ENCODE peak calls at places on chromosome 2, in four cellular contexts. P is renal cortical epithelial cell, S is NCI-H1694 treated with DMSO at 0.1 percent for 48 hours, L is hypothalamus. R is an unnamed sample.

GRCh38 chr2:100413586-100413985 is 3.9 kb downstream of the CHST10 start:
- DNase-seq in P (no peak), S (no peak), L (no peak), R (no peak)

GRCh38 chr2:212640428-212640827 is 101.8 kb upstream of the ERBB4 start:
- DNase-seq in P (peak; percentile 73), S (no peak), L (no peak), R (no peak)

GRCh38 chr2:163771596-163771995 is 35.8 kb upstream of the FIGN start:
- DNase-seq in S (no peak), P (peak; percentile 79), L (no peak), R (no peak)

GRCh38 chr2:101768480-101769077 is 71.1 kb downstream of the MAP4K4 start:
- DNase-seq in L (no peak), S (peak; percentile 30), P (no peak), R (no peak)

GRCh38 chr2:215918901-215919585 is 94.3 kb downstream of the MREG start:
- DNase-seq in S (no peak), P (no peak), L (no peak), R (no peak)

GRCh38 chr2:127218843-127219715 is 1.0 kb downstream of the CYP27C1 start:
- DNase-seq in P (no peak), L (no peak), S (peak; percentile 8), R (no peak)

GRCh38 chr2:12948231-12948962 is 231.7 kb downstream of the TRIB2 start:
- DNase-seq in P (no peak), S (no peak), L (no peak), R (no peak)

GRCh38 chr2:71892132-71892730 is 255.4 kb downstream of the CYP26B1 start:
- DNase-seq in S (no peak), L (no peak), P (no peak), R (no peak)

GRCh38 chr2:68726608-68727367 is 7.8 kb upstream of the ARHGAP25 start:
- DNase-seq in P (no peak), S (no peak), L (no peak), R (peak; percentile 20)

GRCh38 chr2:174492963-174493431 is 6.2 kb upstream of the GPR155 start:
- DNase-seq in L (no peak), S (no peak), P (no peak), R (no peak)

GRCh38 chr2:31433541-31433940 is 19.0 kb upstream of the XDH start:
- DNase-seq in S (no peak), L (no peak), P (peak; percentile 54), R (no peak)

GRCh38 chr2:98749053-98749450 is 18.1 kb upstream of the MGAT4A start:
- DNase-seq in S (peak; percentile 36), L (no peak), P (no peak), R (no peak)

GRCh38 chr2:181586569-181587076 is 70.3 kb downstream of the CERKL start:
- DNase-seq in L (no peak), P (peak; percentile 100), S (peak; percentile 100), R (no peak)

GRCh38 chr2:232860593-232861241 is 9.3 kb upstream of the SNORC start:
- DNase-seq in S (no peak), L (no peak), P (peak; percentile 54), R (no peak)

GRCh38 chr2:149727927-149728326 is 140.4 kb upstream of the MMADHC start:
- DNase-seq in P (no peak), S (no peak), L (no peak), R (no peak)

GRCh38 chr2:42566006-42566405 is 2.4 kb upstream of the MTA3 start:
- DNase-seq in L (no peak), S (no peak), P (no peak), R (no peak)

GRCh38 chr2:176725873-176726645 is 456.8 kb downstream of the MTX2 start:
- DNase-seq in S (no peak), P (no peak), L (no peak), R (no peak)

GRCh38 chr2:176934131-176934530 is 278.5 kb upstream of the HNRNPA3 start:
- DNase-seq in S (no peak), P (no peak), L (no peak), R (no peak)

GRCh38 chr2:9380702-9381628 is 42.4 kb downstream of the ITGB1BP1 start:
- DNase-seq in P (peak; percentile 94), S (no peak), L (no peak), R (no peak)

GRCh38 chr2:9844581-9844980 is 1.3 kb downstream of the TAF1B start:
- DNase-seq in L (no peak), P (no peak), S (no peak), R (no peak)

GRCh38 chr2:6941299-6942046 is 24.3 kb downstream of the RNF144A start:
- DNase-seq in P (no peak), S (no peak), L (no peak), R (no peak)

GRCh38 chr2:105814291-105814940 is 69.7 kb downstream of the NCK2 start:
- DNase-seq in L (no peak), S (no peak), P (no peak), R (no peak)

GRCh38 chr2:95361216-95361980 is 41.1 kb upstream of the FAHD2A start:
- DNase-seq in S (no peak), P (no peak), L (no peak), R (no peak)

GRCh38 chr2:237833546-237833945 is 25.9 kb upstream of the RAMP1 start:
- DNase-seq in L (no peak), P (no peak), S (no peak), R (no peak)

GRCh38 chr2:1816414-1816911 is 72.1 kb upstream of the PXDN start:
- DNase-seq in S (no peak), P (no peak), L (peak; percentile 58), R (no peak)

GRCh38 chr2:241653210-241653750 is 15.8 kb downstream of the ATG4B start:
- DNase-seq in L (no peak), P (no peak), S (no peak), R (no peak)

GRCh38 chr2:16207611-16208010 is 267.3 kb downstream of the MYCN start:
- DNase-seq in S (no peak), L (no peak), P (no peak), R (no peak)

R was measured in esophagus squamous epithelium.